ENCODE peak calls at places on chromosome 20, in eight cellular contexts. G is effector memory CD8-positive, alpha-beta T cell; Y is naive thymus-derived CD8-positive, alpha-beta T cell; P is left cardiac atrium; R is omental fat pad; A is activated B cell treated with CpG ODN at 0.5 μM for 24 hours; S is aorta; L is naive thymus-derived CD4-positive, alpha-beta T cell. I is an unnamed sample.

GRCh38 chr20:29409833-29410804 is 1847.3 kb upstream of the DEFB115 start:
- ATAC-seq in G (no peak), Y (peak), P (no peak), R (no peak), A (no peak), S (peak), L (no peak), I (peak)

GRCh38 chr20:23272176-23273029 is 78.2 kb upstream of the NXT1 start:
- ATAC-seq in G (no peak), Y (no peak), P (no peak), R (no peak), A (no peak), S (no peak), L (no peak), I (no peak)

GRCh38 chr20:57619053-57619831 is 984 bp downstream of the ZBP1 start:
- ATAC-seq in G (peak), Y (peak), P (peak), R (no peak), A (peak), S (peak), L (peak), I (peak)

GRCh38 chr20:25081730-25082497 is at the start of gene VSX1:
- ATAC-seq in G (no peak), Y (no peak), P (no peak), R (no peak), A (no peak), S (no peak), L (no peak), I (no peak)

GRCh38 chr20:32034581-32035397 is 17.3 kb upstream of the HCK start:
- ATAC-seq in G (peak), Y (no peak), P (peak), R (peak), A (peak), S (no peak), L (peak), I (peak)

GRCh38 chr20:17515053-17515452 is 16.1 kb downstream of the BFSP1 start:
- ATAC-seq in G (no peak), Y (no peak), P (no peak), R (no peak), A (no peak), S (no peak), L (no peak), I (no peak)

GRCh38 chr20:22771706-22772105 is 187.3 kb upstream of the FOXA2 start:
- ATAC-seq in G (no peak), Y (no peak), P (no peak), R (no peak), A (no peak), S (no peak), L (no peak), I (no peak)

GRCh38 chr20:37524859-37525708 is 2.6 kb downstream of the BLCAP start:
- ATAC-seq in G (peak), Y (no peak), P (no peak), R (no peak), A (no peak), S (no peak), L (no peak), I (no peak)

GRCh38 chr20:1291191-1291741 is 25.2 kb downstream of the SNPH start:
- ATAC-seq in G (no peak), Y (no peak), P (peak), R (peak), A (no peak), S (no peak), L (no peak), I (no peak)

GRCh38 chr20:41650221-41650948 is 32.2 kb upstream of the CHD6 start:
- ATAC-seq in G (no peak), Y (no peak), P (no peak), R (no peak), A (no peak), S (no peak), L (no peak), I (no peak)

GRCh38 chr20:48025061-48025515 is 239.8 kb upstream of the SULF2 start:
- ATAC-seq in G (no peak), Y (no peak), P (peak), R (peak), A (no peak), S (peak), L (no peak), I (peak)

GRCh38 chr20:52295556-52295955 is 104.0 kb upstream of the ZFP64 start:
- ATAC-seq in G (no peak), Y (no peak), P (no peak), R (no peak), A (no peak), S (no peak), L (no peak), I (no peak)

GRCh38 chr20:54475334-54476287 is at the start of gene DOK5:
- ATAC-seq in G (no peak), Y (no peak), P (peak), R (peak), A (no peak), S (peak), L (no peak), I (peak)

GRCh38 chr20:4638826-4639225 is 82.9 kb upstream of the PRND start:
- ATAC-seq in G (no peak), Y (no peak), P (no peak), R (no peak), A (no peak), S (no peak), L (no peak), I (no peak)

GRCh38 chr20:10218536-10219451 is at the start of gene SNAP25:
- ATAC-seq in G (peak), Y (peak), P (peak), R (peak), A (no peak), S (peak), L (peak), I (no peak)

GRCh38 chr20:13817342-13817741 is 32.5 kb downstream of the NDUFAF5 start:
- ATAC-seq in G (no peak), Y (no peak), P (no peak), R (no peak), A (no peak), S (no peak), L (no peak), I (no peak)

GRCh38 chr20:1881240-1881835 is 13.9 kb upstream of the SIRPA start:
- ATAC-seq in G (no peak), Y (no peak), P (peak), R (peak), A (no peak), S (peak), L (no peak), I (peak)

GRCh38 chr20:24406761-24407550 is 62.5 kb upstream of the SYNDIG1 start:
- ATAC-seq in G (no peak), Y (peak), P (no peak), R (no peak), A (no peak), S (no peak), L (peak), I (no peak)